ENCODE peak calls at places on chromosomes 12 and 14, in six cellular contexts. One of them, this sample, is unnamed.

GRCh38 chr12:102249073-102249854 is 51.6 kb upstream of the PMCH start:
- DNase-seq in NCI-H146: no peak
- DNase-seq in nucleus accumbens: no peak
- DNase-seq in transverse colon: no peak
- DNase-seq in activated effector memory CD4-positive, alpha-beta T cell treated with Interleukin-2 at 50 U/mL for 16 hours: no peak
- DNase-seq in NCI-H460: no peak
- DNase-seq in this sample: no peak

GRCh38 chr12:55712700-55713415 is 3.0 kb upstream of the BLOC1S1 start:
- DNase-seq in NCI-H146: no peak
- DNase-seq in nucleus accumbens: no peak
- DNase-seq in transverse colon: no peak
- DNase-seq in activated effector memory CD4-positive, alpha-beta T cell treated with Interleukin-2 at 50 U/mL for 16 hours: no peak
- DNase-seq in NCI-H460: no peak
- DNase-seq in this sample: no peak

GRCh38 chr14:104393898-104394605 is 185.5 kb upstream of the C14orf180 start:
- DNase-seq in NCI-H146: no peak
- DNase-seq in nucleus accumbens: no peak
- DNase-seq in transverse colon: peak; percentile 59
- DNase-seq in activated effector memory CD4-positive, alpha-beta T cell treated with Interleukin-2 at 50 U/mL for 16 hours: peak; percentile 82
- DNase-seq in NCI-H460: no peak
- DNase-seq in this sample: peak; percentile 85

GRCh38 chr12:2891240-2892053 is 756 bp downstream of the TULP3 start:
- DNase-seq in NCI-H146: peak; percentile 62
- DNase-seq in nucleus accumbens: peak; percentile 68
- DNase-seq in transverse colon: peak; percentile 51
- DNase-seq in activated effector memory CD4-positive, alpha-beta T cell treated with Interleukin-2 at 50 U/mL for 16 hours: no peak
- DNase-seq in NCI-H460: peak; percentile 7
- DNase-seq in this sample: no peak

GRCh38 chr12:132579747-132580146 is 30.6 kb downstream of the LRCOL1 start:
- DNase-seq in NCI-H146: no peak
- DNase-seq in nucleus accumbens: no peak
- DNase-seq in transverse colon: no peak
- DNase-seq in activated effector memory CD4-positive, alpha-beta T cell treated with Interleukin-2 at 50 U/mL for 16 hours: no peak
- DNase-seq in NCI-H460: no peak
- DNase-seq in this sample: no peak

GRCh38 chr14:51525705-51526104 is 126.0 kb upstream of the FRMD6 start:
- DNase-seq in NCI-H146: no peak
- DNase-seq in nucleus accumbens: no peak
- DNase-seq in transverse colon: no peak
- DNase-seq in activated effector memory CD4-positive, alpha-beta T cell treated with Interleukin-2 at 50 U/mL for 16 hours: no peak
- DNase-seq in NCI-H460: no peak
- DNase-seq in this sample: no peak

GRCh38 chr14:63891148-63891964 is 38.6 kb downstream of the SYNE2 start:
- DNase-seq in NCI-H146: peak; percentile 4
- DNase-seq in nucleus accumbens: no peak
- DNase-seq in transverse colon: no peak
- DNase-seq in activated effector memory CD4-positive, alpha-beta T cell treated with Interleukin-2 at 50 U/mL for 16 hours: no peak
- DNase-seq in NCI-H460: no peak
- DNase-seq in this sample: no peak

GRCh38 chr14:23409475-23409874 is 1.4 kb upstream of the MYH6 start:
- DNase-seq in NCI-H146: no peak
- DNase-seq in nucleus accumbens: no peak
- DNase-seq in transverse colon: no peak
- DNase-seq in activated effector memory CD4-positive, alpha-beta T cell treated with Interleukin-2 at 50 U/mL for 16 hours: no peak
- DNase-seq in NCI-H460: no peak
- DNase-seq in this sample: no peak

GRCh38 chr12:64943686-64944085 is 119.2 kb downstream of the TBC1D30 start:
- DNase-seq in NCI-H146: no peak
- DNase-seq in nucleus accumbens: no peak
- DNase-seq in transverse colon: no peak
- DNase-seq in activated effector memory CD4-positive, alpha-beta T cell treated with Interleukin-2 at 50 U/mL for 16 hours: no peak
- DNase-seq in NCI-H460: no peak
- DNase-seq in this sample: no peak

GRCh38 chr12:101696477-101697196 is 803 bp upstream of the CHPT1 start:
- DNase-seq in NCI-H146: peak; percentile 11
- DNase-seq in nucleus accumbens: peak; percentile 46
- DNase-seq in transverse colon: peak; percentile 60
- DNase-seq in activated effector memory CD4-positive, alpha-beta T cell treated with Interleukin-2 at 50 U/mL for 16 hours: no peak
- DNase-seq in NCI-H460: no peak
- DNase-seq in this sample: no peak

GRCh38 chr12:125683748-125684381 is 618.6 kb downstream of the AACS start:
- DNase-seq in NCI-H146: peak; percentile 66
- DNase-seq in nucleus accumbens: peak; percentile 12
- DNase-seq in transverse colon: peak; percentile 58
- DNase-seq in activated effector memory CD4-positive, alpha-beta T cell treated with Interleukin-2 at 50 U/mL for 16 hours: no peak
- DNase-seq in NCI-H460: no peak
- DNase-seq in this sample: no peak

GRCh38 chr14:75163677-75164076 is 12.7 kb downstream of the TMED10 start:
- DNase-seq in NCI-H146: no peak
- DNase-seq in nucleus accumbens: no peak
- DNase-seq in transverse colon: no peak
- DNase-seq in activated effector memory CD4-positive, alpha-beta T cell treated with Interleukin-2 at 50 U/mL for 16 hours: no peak
- DNase-seq in NCI-H460: no peak
- DNase-seq in this sample: no peak

GRCh38 chr14:59484611-59485174 is 376 bp downstream of the JKAMP start:
- DNase-seq in NCI-H146: no peak
- DNase-seq in nucleus accumbens: no peak
- DNase-seq in transverse colon: no peak
- DNase-seq in activated effector memory CD4-positive, alpha-beta T cell treated with Interleukin-2 at 50 U/mL for 16 hours: no peak
- DNase-seq in NCI-H460: peak; percentile 5
- DNase-seq in this sample: no peak

GRCh38 chr14:105315211-105315721 is 718 bp downstream of the PACS2 start:
- DNase-seq in NCI-H146: peak; percentile 87
- DNase-seq in nucleus accumbens: no peak
- DNase-seq in transverse colon: peak; percentile 66
- DNase-seq in activated effector memory CD4-positive, alpha-beta T cell treated with Interleukin-2 at 50 U/mL for 16 hours: peak; percentile 50
- DNase-seq in NCI-H460: no peak
- DNase-seq in this sample: peak; percentile 33

GRCh38 chr12:105455250-105455649 is 124.8 kb downstream of the C12orf75 start:
- DNase-seq in NCI-H146: peak; percentile 59
- DNase-seq in nucleus accumbens: no peak
- DNase-seq in transverse colon: no peak
- DNase-seq in activated effector memory CD4-positive, alpha-beta T cell treated with Interleukin-2 at 50 U/mL for 16 hours: no peak
- DNase-seq in NCI-H460: no peak
- DNase-seq in this sample: no peak

This sample was measured in T-cell.